ENCODE peak calls at places on chromosomes 1 and 21, in five cellular contexts. O is stomach, H is esophagus muscularis mucosa, S is suprapubic skin, N is sigmoid colon. D is an unnamed sample. For H3K4me1, the result is how much of the 10 kb centered on the place peaks cover.

GRCh38 chr21:28899744-28900143 is 92.9 kb downstream of the LTN1 start:
- DNase-seq in O (no peak), H (no peak), S (no peak), N (no peak), D (no peak)

GRCh38 chr21:18832950-18833349 is 429.4 kb upstream of the TMPRSS15 start:
- DNase-seq in O (no peak), H (no peak), S (no peak), N (no peak), D (no peak)

GRCh38 chr1:164748253-164748899 is 189.4 kb downstream of the PBX1 start:
- DNase-seq in O (no peak), H (no peak), S (no peak), N (peak), D (no peak)

GRCh38 chr1:148166558-148167492 is 14.7 kb upstream of the NBPF11 start:
- DNase-seq in O (no peak), H (no peak), S (no peak), N (no peak), D (no peak)

GRCh38 chr1:29626066-29626465 is 389.7 kb downstream of the PTPRU start:
- DNase-seq in O (no peak), H (peak), S (no peak), N (no peak), D (no peak)

GRCh38 chr1:41619511-41620364 is 135.3 kb upstream of the EDN2 start:
- DNase-seq in O (no peak), H (peak), S (no peak), N (no peak), D (no peak)

GRCh38 chr1:167819849-167820683 is 93.9 kb downstream of the ADCY10 start:
- DNase-seq in O (peak), H (no peak), S (peak), N (peak), D (peak)

GRCh38 chr1:227343201-227343600 is 24.9 kb upstream of the CDC42BPA start:
- DNase-seq in O (no peak), H (no peak), S (no peak), N (no peak), D (no peak)

GRCh38 chr1:91755176-91755575 is 130.8 kb downstream of the TGFBR3 start:
- DNase-seq in O (no peak), H (no peak), S (peak), N (peak), D (no peak)

GRCh38 chr1:236751385-236751784 is 43.7 kb upstream of the MTR start:
- DNase-seq in O (no peak), H (no peak), S (no peak), N (no peak), D (no peak)

GRCh38 chr1:236753964-236754363 is 41.1 kb upstream of the MTR start:
- DNase-seq in O (no peak), H (no peak), S (no peak), N (no peak), D (no peak)

GRCh38 chr1:236754525-236755210 is 40.4 kb upstream of the MTR start:
- DNase-seq in O (no peak), H (no peak), S (no peak), N (no peak), D (no peak)

GRCh38 chr1:236751935-236752334 is 43.2 kb upstream of the MTR start:
- DNase-seq in O (no peak), H (no peak), S (no peak), N (no peak), D (no peak)

GRCh38 chr1:236753554-236753953 is 41.5 kb upstream of the MTR start:
- DNase-seq in O (no peak), H (no peak), S (no peak), N (no peak), D (no peak)
- TF ChIP-seq CTCF in O (no peak), H (peak), S (no peak), N (no peak), D (no peak)

GRCh38 chr1:156803086-156803851 is 13.4 kb downstream of the SH2D2A start:
- DNase-seq in O (no peak), H (no peak), S (no peak), N (no peak), D (no peak)
- H3K4me1 ChIP-seq in O (under half), H (under half), S (under half), N (under half), D (under half)

GRCh38 chr1:214429951-214430742 is 121.3 kb downstream of the PTPN14 start:
- DNase-seq in O (no peak), H (no peak), S (no peak), N (no peak), D (no peak)

GRCh38 chr1:214425101-214425500 is 126.3 kb downstream of the PTPN14 start:
- DNase-seq in O (no peak), H (no peak), S (no peak), N (no peak), D (no peak)

GRCh38 chr1:214425723-214426419 is 125.5 kb downstream of the PTPN14 start:
- DNase-seq in O (no peak), H (no peak), S (no peak), N (no peak), D (no peak)

GRCh38 chr1:214426420-214426812 is 125.0 kb downstream of the PTPN14 start:
- DNase-seq in O (no peak), H (no peak), S (no peak), N (no peak), D (no peak)

DNA sequence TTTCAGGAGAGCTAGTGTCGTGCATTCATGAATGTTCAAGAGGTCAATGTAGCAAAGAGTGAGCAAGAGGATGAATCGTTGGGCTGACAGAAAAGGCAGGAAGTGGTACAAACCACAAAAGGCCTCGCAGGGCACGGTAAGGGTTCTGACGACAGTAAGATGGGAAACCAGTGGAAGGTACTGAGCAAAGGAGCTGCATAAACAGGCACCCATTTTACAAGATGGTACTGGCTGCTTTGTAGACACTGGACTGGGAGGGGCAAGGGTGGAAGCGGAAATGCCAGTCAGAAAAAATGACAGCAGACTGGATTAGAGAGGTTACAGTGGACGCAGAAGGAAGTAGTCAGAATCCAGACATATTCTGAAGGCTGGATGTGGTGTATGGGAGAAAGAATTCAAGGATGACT is 123.5 kb downstream of the PTPN14 start:
- DNase-seq in O (peak), H (no peak), S (no peak), N (no peak), D (no peak)
- TF ChIP-seq POLR2AphosphoS5 in O (no peak), H (no peak), S (no peak), N (no peak), D (no peak)

DNA sequence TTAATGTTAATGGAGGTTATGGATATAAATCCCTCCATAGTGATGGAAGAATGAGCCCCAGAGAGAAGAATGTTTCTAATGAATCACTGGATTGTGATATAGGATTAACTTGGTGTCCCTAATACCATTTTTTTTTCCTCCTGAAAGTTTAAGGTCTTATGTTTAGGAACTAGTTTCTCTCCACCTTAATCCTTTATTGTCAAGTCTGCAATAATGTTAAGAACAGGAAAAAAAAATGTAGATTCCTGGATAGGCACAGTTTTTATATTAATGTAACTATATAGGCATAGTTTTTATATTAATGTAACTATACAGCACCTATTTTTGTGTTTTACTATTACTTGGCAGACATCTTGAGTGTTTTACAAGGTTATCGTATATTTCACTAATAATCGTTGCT is 34.9 kb downstream of the NFIA start:
- DNase-seq in O (no peak), H (no peak), S (no peak), N (no peak), D (no peak)
- TF ChIP-seq CTCF in O (no peak), H (no peak), S (no peak), N (no peak), D (no peak)

GRCh38 chr1:81880781-81881180 is 80.0 kb downstream of the ADGRL2 start:
- DNase-seq in O (no peak), H (no peak), S (no peak), N (no peak), D (no peak)
- H3K4me1 ChIP-seq in O (half or more), H (under half), S (under half), N (half or more), D (under half)

D was measured in prostate gland.